ENCODE peak calls at places on chromosomes 3 and 15, in nine cellular contexts. One of them, this sample, is unnamed. For H3K4me1, the result is how much of the 10 kb centered on the place peaks cover.

GRCh38 chr15:62462721-62463120 is 297.6 kb upstream of the C2CD4B start:
- DNase-seq in prostate gland: no peak
- DNase-seq in H1: no peak
- DNase-seq in cardiac muscle cell: no peak
- DNase-seq in breast epithelium: no peak
- DNase-seq in CD8-positive, alpha-beta memory T cell: no peak
- DNase-seq in fibroblast of lung: no peak
- DNase-seq in K562: no peak
- DNase-seq in colonic mucosa: no peak
- DNase-seq in this sample: no peak

GRCh38 chr3:127204841-127205582 is 12.1 kb downstream of the PRR23E start:
- DNase-seq in prostate gland: peak
- DNase-seq in H1: no peak
- DNase-seq in cardiac muscle cell: no peak
- DNase-seq in breast epithelium: no peak
- DNase-seq in CD8-positive, alpha-beta memory T cell: no peak
- DNase-seq in fibroblast of lung: no peak
- DNase-seq in K562: no peak
- DNase-seq in colonic mucosa: peak
- DNase-seq in this sample: no peak

GRCh38 chr3:194740859-194741486 is 55.3 kb downstream of the FAM43A start:
- DNase-seq in prostate gland: no peak
- DNase-seq in H1: no peak
- DNase-seq in cardiac muscle cell: peak
- DNase-seq in breast epithelium: no peak
- DNase-seq in CD8-positive, alpha-beta memory T cell: no peak
- DNase-seq in fibroblast of lung: peak
- DNase-seq in K562: no peak
- DNase-seq in colonic mucosa: no peak
- DNase-seq in this sample: no peak

GRCh38 chr3:72439321-72440183 is 408.7 kb downstream of the SHQ1 start:
- DNase-seq in prostate gland: no peak
- DNase-seq in H1: no peak
- DNase-seq in cardiac muscle cell: no peak
- DNase-seq in breast epithelium: no peak
- DNase-seq in CD8-positive, alpha-beta memory T cell: no peak
- DNase-seq in fibroblast of lung: peak
- DNase-seq in K562: no peak
- DNase-seq in colonic mucosa: no peak
- DNase-seq in this sample: no peak

GRCh38 chr3:45962033-45962432 is 18.8 kb downstream of the CXCR6 start:
- DNase-seq in prostate gland: no peak
- DNase-seq in H1: no peak
- DNase-seq in cardiac muscle cell: no peak
- DNase-seq in breast epithelium: no peak
- DNase-seq in CD8-positive, alpha-beta memory T cell: no peak
- DNase-seq in fibroblast of lung: no peak
- DNase-seq in K562: no peak
- DNase-seq in colonic mucosa: no peak
- DNase-seq in this sample: no peak

GRCh38 chr15:50415752-50416404 is 8.3 kb upstream of the USP8 start:
- DNase-seq in prostate gland: no peak
- DNase-seq in H1: no peak
- DNase-seq in cardiac muscle cell: no peak
- DNase-seq in breast epithelium: no peak
- DNase-seq in CD8-positive, alpha-beta memory T cell: no peak
- DNase-seq in fibroblast of lung: no peak
- DNase-seq in K562: peak
- DNase-seq in colonic mucosa: no peak
- DNase-seq in this sample: no peak

GRCh38 chr3:89300519-89300918 is 193.1 kb downstream of the EPHA3 start:
- DNase-seq in prostate gland: no peak
- DNase-seq in H1: no peak
- DNase-seq in cardiac muscle cell: no peak
- DNase-seq in breast epithelium: no peak
- DNase-seq in CD8-positive, alpha-beta memory T cell: no peak
- DNase-seq in fibroblast of lung: peak
- DNase-seq in K562: no peak
- DNase-seq in colonic mucosa: no peak
- DNase-seq in this sample: no peak

GRCh38 chr15:79560384-79560783 is 128.2 kb downstream of the MINAR1 start:
- DNase-seq in prostate gland: no peak
- DNase-seq in H1: no peak
- DNase-seq in cardiac muscle cell: no peak
- DNase-seq in breast epithelium: no peak
- DNase-seq in CD8-positive, alpha-beta memory T cell: no peak
- DNase-seq in fibroblast of lung: no peak
- DNase-seq in K562: no peak
- DNase-seq in colonic mucosa: no peak
- DNase-seq in this sample: no peak

GRCh38 chr3:48708481-48708889 is 8.5 kb downstream of the IP6K2 start:
- DNase-seq in prostate gland: no peak
- DNase-seq in H1: no peak
- DNase-seq in cardiac muscle cell: no peak
- DNase-seq in breast epithelium: no peak
- DNase-seq in CD8-positive, alpha-beta memory T cell: no peak
- DNase-seq in fibroblast of lung: peak
- DNase-seq in K562: no peak
- DNase-seq in colonic mucosa: no peak
- DNase-seq in this sample: no peak

GRCh38 chr3:48711727-48712126 is 5.3 kb downstream of the IP6K2 start:
- DNase-seq in prostate gland: no peak
- DNase-seq in H1: no peak
- DNase-seq in cardiac muscle cell: no peak
- DNase-seq in breast epithelium: no peak
- DNase-seq in CD8-positive, alpha-beta memory T cell: no peak
- DNase-seq in fibroblast of lung: no peak
- DNase-seq in K562: no peak
- DNase-seq in colonic mucosa: no peak
- DNase-seq in this sample: no peak

GRCh38 chr3:48709051-48709461 is 8.0 kb downstream of the IP6K2 start:
- DNase-seq in prostate gland: peak
- DNase-seq in H1: no peak
- DNase-seq in cardiac muscle cell: no peak
- DNase-seq in breast epithelium: no peak
- DNase-seq in CD8-positive, alpha-beta memory T cell: no peak
- DNase-seq in fibroblast of lung: peak
- DNase-seq in K562: no peak
- DNase-seq in colonic mucosa: no peak
- DNase-seq in this sample: no peak

GRCh38 chr3:48702320-48702921 is 14.6 kb downstream of the IP6K2 start:
- DNase-seq in prostate gland: no peak
- DNase-seq in H1: no peak
- DNase-seq in cardiac muscle cell: no peak
- DNase-seq in breast epithelium: no peak
- DNase-seq in CD8-positive, alpha-beta memory T cell: no peak
- DNase-seq in fibroblast of lung: peak
- DNase-seq in K562: no peak
- DNase-seq in colonic mucosa: no peak
- DNase-seq in this sample: no peak

DNA sequence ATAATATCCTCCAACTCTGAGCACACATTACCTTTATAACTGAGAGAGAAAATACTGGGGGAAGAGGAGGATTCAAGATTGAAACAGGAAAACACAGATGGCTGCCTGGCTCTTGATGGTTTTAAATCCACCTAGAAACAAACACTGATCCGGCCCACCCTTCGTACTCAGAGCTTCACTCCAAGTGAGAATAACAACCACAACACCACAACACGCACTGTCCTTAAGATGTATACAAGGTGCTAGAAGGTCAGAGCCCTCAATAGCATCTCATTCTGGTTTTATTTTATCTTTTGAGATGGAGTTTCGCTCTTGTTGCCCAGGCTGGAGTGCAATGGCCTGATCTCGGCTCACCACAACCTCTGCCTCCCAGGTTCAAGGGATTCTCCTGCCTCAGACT is 9.9 kb downstream of the IP6K2 start:
- DNase-seq in prostate gland: no peak
- DNase-seq in H1: no peak
- DNase-seq in cardiac muscle cell: no peak
- DNase-seq in breast epithelium: no peak
- DNase-seq in CD8-positive, alpha-beta memory T cell: no peak
- DNase-seq in fibroblast of lung: no peak
- DNase-seq in K562: no peak
- DNase-seq in colonic mucosa: no peak
- DNase-seq in this sample: no peak
- H3K4me1 ChIP-seq in prostate gland: under half
- H3K4me1 ChIP-seq in H1: under half
- H3K4me1 ChIP-seq in cardiac muscle cell: under half
- H3K4me1 ChIP-seq in breast epithelium: under half
- H3K4me1 ChIP-seq in CD8-positive, alpha-beta memory T cell: under half
- H3K4me1 ChIP-seq in fibroblast of lung: under half
- H3K4me1 ChIP-seq in K562: under half
- H3K4me1 ChIP-seq in colonic mucosa: under half
- H3K4me1 ChIP-seq in this sample: under half

GRCh38 chr15:40002295-40002694 is 36.7 kb downstream of the SRP14 start:
- DNase-seq in prostate gland: no peak
- DNase-seq in H1: no peak
- DNase-seq in cardiac muscle cell: no peak
- DNase-seq in breast epithelium: no peak
- DNase-seq in CD8-positive, alpha-beta memory T cell: no peak
- DNase-seq in fibroblast of lung: peak
- DNase-seq in K562: no peak
- DNase-seq in colonic mucosa: peak
- DNase-seq in this sample: no peak
- H3K27ac ChIP-seq in prostate gland: no peak
- H3K27ac ChIP-seq in H1: peak
- H3K27ac ChIP-seq in cardiac muscle cell: no peak
- H3K27ac ChIP-seq in breast epithelium: no peak
- H3K27ac ChIP-seq in CD8-positive, alpha-beta memory T cell: no peak
- H3K27ac ChIP-seq in fibroblast of lung: peak
- H3K27ac ChIP-seq in K562: no peak
- H3K27ac ChIP-seq in colonic mucosa: no peak
- H3K27ac ChIP-seq in this sample: no peak

GRCh38 chr3:14178247-14179113 is at the start of the genes LSM3 and XPC:
- DNase-seq in prostate gland: peak
- DNase-seq in H1: peak
- DNase-seq in cardiac muscle cell: peak
- DNase-seq in breast epithelium: peak
- DNase-seq in CD8-positive, alpha-beta memory T cell: peak
- DNase-seq in fibroblast of lung: peak
- DNase-seq in K562: peak
- DNase-seq in colonic mucosa: peak
- DNase-seq in this sample: peak

GRCh38 chr3:14181253-14181652 is 2.6 kb downstream of the LSM3 start:
- DNase-seq in prostate gland: no peak
- DNase-seq in H1: no peak
- DNase-seq in cardiac muscle cell: no peak
- DNase-seq in breast epithelium: no peak
- DNase-seq in CD8-positive, alpha-beta memory T cell: no peak
- DNase-seq in fibroblast of lung: no peak
- DNase-seq in K562: no peak
- DNase-seq in colonic mucosa: no peak
- DNase-seq in this sample: no peak

GRCh38 chr3:14177580-14178246 is 688 bp downstream of the XPC start:
- DNase-seq in prostate gland: no peak
- DNase-seq in H1: no peak
- DNase-seq in cardiac muscle cell: no peak
- DNase-seq in breast epithelium: no peak
- DNase-seq in CD8-positive, alpha-beta memory T cell: no peak
- DNase-seq in fibroblast of lung: peak
- DNase-seq in K562: no peak
- DNase-seq in colonic mucosa: no peak
- DNase-seq in this sample: no peak

GRCh38 chr3:14179795-14180194 is 1.2 kb downstream of the LSM3 start:
- DNase-seq in prostate gland: no peak
- DNase-seq in H1: no peak
- DNase-seq in cardiac muscle cell: no peak
- DNase-seq in breast epithelium: no peak
- DNase-seq in CD8-positive, alpha-beta memory T cell: no peak
- DNase-seq in fibroblast of lung: no peak
- DNase-seq in K562: no peak
- DNase-seq in colonic mucosa: no peak
- DNase-seq in this sample: no peak

GRCh38 chr3:14179114-14179465 is 473 bp downstream of the LSM3 start:
- DNase-seq in prostate gland: no peak
- DNase-seq in H1: no peak
- DNase-seq in cardiac muscle cell: no peak
- DNase-seq in breast epithelium: no peak
- DNase-seq in CD8-positive, alpha-beta memory T cell: no peak
- DNase-seq in fibroblast of lung: no peak
- DNase-seq in K562: no peak
- DNase-seq in colonic mucosa: no peak
- DNase-seq in this sample: no peak
- H3K4me1 ChIP-seq in prostate gland: under half
- H3K4me1 ChIP-seq in H1: under half
- H3K4me1 ChIP-seq in cardiac muscle cell: under half
- H3K4me1 ChIP-seq in breast epithelium: under half
- H3K4me1 ChIP-seq in CD8-positive, alpha-beta memory T cell: under half
- H3K4me1 ChIP-seq in fibroblast of lung: under half
- H3K4me1 ChIP-seq in K562: under half
- H3K4me1 ChIP-seq in colonic mucosa: under half
- H3K4me1 ChIP-seq in this sample: under half

GRCh38 chr15:28936081-28936480 is 50.3 kb downstream of the APBA2 start:
- DNase-seq in prostate gland: no peak
- DNase-seq in H1: no peak
- DNase-seq in cardiac muscle cell: no peak
- DNase-seq in breast epithelium: no peak
- DNase-seq in CD8-positive, alpha-beta memory T cell: no peak
- DNase-seq in fibroblast of lung: no peak
- DNase-seq in K562: no peak
- DNase-seq in colonic mucosa: no peak
- DNase-seq in this sample: no peak
- H3K27ac ChIP-seq in prostate gland: no peak
- H3K27ac ChIP-seq in H1: no peak
- H3K27ac ChIP-seq in cardiac muscle cell: no peak
- H3K27ac ChIP-seq in breast epithelium: no peak
- H3K27ac ChIP-seq in CD8-positive, alpha-beta memory T cell: no peak
- H3K27ac ChIP-seq in fibroblast of lung: no peak
- H3K27ac ChIP-seq in K562: no peak
- H3K27ac ChIP-seq in colonic mucosa: no peak
- H3K27ac ChIP-seq in this sample: no peak

GRCh38 chr15:41932101-41932500 is 38.2 kb upstream of the SPTBN5 start:
- DNase-seq in prostate gland: no peak
- DNase-seq in H1: no peak
- DNase-seq in cardiac muscle cell: no peak
- DNase-seq in breast epithelium: no peak
- DNase-seq in CD8-positive, alpha-beta memory T cell: no peak
- DNase-seq in fibroblast of lung: no peak
- DNase-seq in K562: no peak
- DNase-seq in colonic mucosa: no peak
- DNase-seq in this sample: no peak
- H3K4me1 ChIP-seq in prostate gland: under half
- H3K4me1 ChIP-seq in H1: under half
- H3K4me1 ChIP-seq in cardiac muscle cell: under half
- H3K4me1 ChIP-seq in breast epithelium: half or more
- H3K4me1 ChIP-seq in CD8-positive, alpha-beta memory T cell: under half
- H3K4me1 ChIP-seq in fibroblast of lung: under half
- H3K4me1 ChIP-seq in K562: under half
- H3K4me1 ChIP-seq in colonic mucosa: under half
- H3K4me1 ChIP-seq in this sample: under half

GRCh38 chr3:143821862-143822261 is 26.4 kb downstream of the SLC9A9 start:
- DNase-seq in prostate gland: no peak
- DNase-seq in H1: no peak
- DNase-seq in cardiac muscle cell: no peak
- DNase-seq in breast epithelium: no peak
- DNase-seq in CD8-positive, alpha-beta memory T cell: no peak
- DNase-seq in fibroblast of lung: no peak
- DNase-seq in K562: no peak
- DNase-seq in colonic mucosa: no peak
- DNase-seq in this sample: no peak
- H3K27ac ChIP-seq in prostate gland: no peak
- H3K27ac ChIP-seq in H1: no peak
- H3K27ac ChIP-seq in cardiac muscle cell: no peak
- H3K27ac ChIP-seq in breast epithelium: no peak
- H3K27ac ChIP-seq in CD8-positive, alpha-beta memory T cell: no peak
- H3K27ac ChIP-seq in fibroblast of lung: no peak
- H3K27ac ChIP-seq in K562: no peak
- H3K27ac ChIP-seq in colonic mucosa: no peak
- H3K27ac ChIP-seq in this sample: no peak